ENCODE peak calls at places on chromosome 22, in eight cellular contexts. One of them, this sample, is unnamed.

GRCh38 chr22:44000123-44000522 is 24.0 kb upstream of the PARVB start:
- DNase-seq in dorsolateral prefrontal cortex: no peak
- DNase-seq in left ventricle myocardium inferior: no peak
- DNase-seq in A549: no peak
- DNase-seq in CD4-positive, alpha-beta memory T cell: no peak
- DNase-seq in GM23248: no peak
- DNase-seq in pancreas: no peak
- DNase-seq in cardiac muscle cell: no peak
- DNase-seq in this sample: no peak

GRCh38 chr22:28925916-28926315 is 42.5 kb downstream of the ZNRF3 start:
- DNase-seq in dorsolateral prefrontal cortex: no peak
- DNase-seq in left ventricle myocardium inferior: no peak
- DNase-seq in A549: no peak
- DNase-seq in CD4-positive, alpha-beta memory T cell: no peak
- DNase-seq in GM23248: no peak
- DNase-seq in pancreas: no peak
- DNase-seq in cardiac muscle cell: no peak
- DNase-seq in this sample: no peak

GRCh38 chr22:30602049-30602448 is 4.9 kb upstream of the TCN2 start:
- DNase-seq in dorsolateral prefrontal cortex: no peak
- DNase-seq in left ventricle myocardium inferior: no peak
- DNase-seq in A549: no peak
- DNase-seq in CD4-positive, alpha-beta memory T cell: no peak
- DNase-seq in GM23248: peak
- DNase-seq in pancreas: no peak
- DNase-seq in cardiac muscle cell: peak
- DNase-seq in this sample: no peak

GRCh38 chr22:45602824-45603301 is 68.8 kb upstream of the ATXN10 start:
- DNase-seq in dorsolateral prefrontal cortex: no peak
- DNase-seq in left ventricle myocardium inferior: no peak
- DNase-seq in A549: no peak
- DNase-seq in CD4-positive, alpha-beta memory T cell: no peak
- DNase-seq in GM23248: peak
- DNase-seq in pancreas: peak
- DNase-seq in cardiac muscle cell: peak
- DNase-seq in this sample: no peak

GRCh38 chr22:44918166-44918924 is 91.5 kb downstream of the PHF21B start:
- DNase-seq in dorsolateral prefrontal cortex: peak
- DNase-seq in left ventricle myocardium inferior: peak
- DNase-seq in A549: no peak
- DNase-seq in CD4-positive, alpha-beta memory T cell: no peak
- DNase-seq in GM23248: no peak
- DNase-seq in pancreas: no peak
- DNase-seq in cardiac muscle cell: no peak
- DNase-seq in this sample: no peak

GRCh38 chr22:25097006-25097405 is 102.7 kb upstream of the CRYBB3 start:
- DNase-seq in dorsolateral prefrontal cortex: no peak
- DNase-seq in left ventricle myocardium inferior: no peak
- DNase-seq in A549: no peak
- DNase-seq in CD4-positive, alpha-beta memory T cell: no peak
- DNase-seq in GM23248: no peak
- DNase-seq in pancreas: no peak
- DNase-seq in cardiac muscle cell: no peak
- DNase-seq in this sample: no peak

GRCh38 chr22:36048911-36049677 is 20.5 kb upstream of the RBFOX2 start:
- DNase-seq in dorsolateral prefrontal cortex: no peak
- DNase-seq in left ventricle myocardium inferior: no peak
- DNase-seq in A549: no peak
- DNase-seq in CD4-positive, alpha-beta memory T cell: no peak
- DNase-seq in GM23248: peak
- DNase-seq in pancreas: no peak
- DNase-seq in cardiac muscle cell: peak
- DNase-seq in this sample: no peak

GRCh38 chr22:50192056-50192824 is 6.5 kb downstream of the TRABD start:
- DNase-seq in dorsolateral prefrontal cortex: no peak
- DNase-seq in left ventricle myocardium inferior: no peak
- DNase-seq in A549: no peak
- DNase-seq in CD4-positive, alpha-beta memory T cell: peak
- DNase-seq in GM23248: peak
- DNase-seq in pancreas: peak
- DNase-seq in cardiac muscle cell: no peak
- DNase-seq in this sample: no peak

GRCh38 chr22:38049812-38050619 is 7.2 kb upstream of the PICK1 start:
- DNase-seq in dorsolateral prefrontal cortex: peak
- DNase-seq in left ventricle myocardium inferior: no peak
- DNase-seq in A549: no peak
- DNase-seq in CD4-positive, alpha-beta memory T cell: no peak
- DNase-seq in GM23248: no peak
- DNase-seq in pancreas: peak
- DNase-seq in cardiac muscle cell: no peak
- DNase-seq in this sample: no peak

GRCh38 chr22:38051900-38052862 is 5.0 kb upstream of the PICK1 start:
- DNase-seq in dorsolateral prefrontal cortex: peak
- DNase-seq in left ventricle myocardium inferior: peak
- DNase-seq in A549: peak
- DNase-seq in CD4-positive, alpha-beta memory T cell: peak
- DNase-seq in GM23248: peak
- DNase-seq in pancreas: peak
- DNase-seq in cardiac muscle cell: peak
- DNase-seq in this sample: peak

GRCh38 chr22:38051261-38051660 is 5.9 kb upstream of the PICK1 start:
- DNase-seq in dorsolateral prefrontal cortex: no peak
- DNase-seq in left ventricle myocardium inferior: no peak
- DNase-seq in A549: no peak
- DNase-seq in CD4-positive, alpha-beta memory T cell: no peak
- DNase-seq in GM23248: no peak
- DNase-seq in pancreas: peak
- DNase-seq in cardiac muscle cell: no peak
- DNase-seq in this sample: no peak

GRCh38 chr22:38046070-38046748 is 11.0 kb upstream of the PICK1 start:
- DNase-seq in dorsolateral prefrontal cortex: no peak
- DNase-seq in left ventricle myocardium inferior: no peak
- DNase-seq in A549: no peak
- DNase-seq in CD4-positive, alpha-beta memory T cell: no peak
- DNase-seq in GM23248: no peak
- DNase-seq in pancreas: peak
- DNase-seq in cardiac muscle cell: no peak
- DNase-seq in this sample: no peak

DNA sequence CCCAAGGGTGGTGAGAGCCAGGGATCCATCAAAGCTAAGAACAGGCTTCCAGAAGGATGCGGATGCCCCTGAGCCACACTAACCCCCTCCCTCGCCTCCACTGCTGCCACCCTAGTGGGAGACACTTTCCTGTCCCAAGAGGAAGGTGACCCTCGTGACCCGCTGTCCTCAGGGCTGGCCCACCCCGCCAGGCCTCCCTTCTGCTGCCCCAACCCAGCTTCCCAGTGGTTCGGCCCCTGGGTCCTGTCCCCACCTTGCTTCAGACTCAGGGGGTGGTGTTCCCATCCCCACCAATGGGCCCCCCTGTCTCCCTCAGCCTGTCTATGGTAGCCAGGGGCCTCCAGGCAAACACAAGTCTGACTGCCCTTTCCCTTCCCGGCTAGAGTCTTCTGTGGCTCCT is 6.5 kb upstream of the PICK1 start:
- DNase-seq in dorsolateral prefrontal cortex: no peak
- DNase-seq in left ventricle myocardium inferior: no peak
- DNase-seq in A549: no peak
- DNase-seq in CD4-positive, alpha-beta memory T cell: no peak
- DNase-seq in GM23248: no peak
- DNase-seq in pancreas: peak
- DNase-seq in cardiac muscle cell: no peak
- DNase-seq in this sample: no peak
- H3K27ac ChIP-seq in dorsolateral prefrontal cortex: peak
- H3K27ac ChIP-seq in left ventricle myocardium inferior: no peak
- H3K27ac ChIP-seq in A549: no peak
- H3K27ac ChIP-seq in CD4-positive, alpha-beta memory T cell: no peak
- H3K27ac ChIP-seq in GM23248: no peak
- H3K27ac ChIP-seq in pancreas: no peak
- H3K27ac ChIP-seq in cardiac muscle cell: no peak
- H3K27ac ChIP-seq in this sample: no peak

DNA sequence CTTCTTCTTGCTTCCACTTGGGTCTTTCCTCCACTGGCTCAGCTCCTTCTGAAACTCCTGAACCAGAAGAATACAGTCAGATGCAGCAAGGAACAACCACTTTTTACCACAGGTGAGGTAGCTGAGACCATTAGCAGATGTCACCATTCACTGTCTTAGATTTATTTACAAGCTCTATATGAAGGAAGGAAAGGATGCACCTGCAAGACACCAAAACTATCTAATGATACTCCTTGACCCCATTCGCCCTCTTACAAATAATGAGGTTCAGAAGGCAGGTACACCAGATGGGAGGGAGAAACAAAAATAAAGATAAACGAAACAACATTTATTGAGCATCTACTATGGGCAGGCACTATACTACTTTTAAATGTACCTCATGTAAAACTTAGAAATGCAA is 10.3 kb downstream of the TFIP11 start:
- DNase-seq in dorsolateral prefrontal cortex: no peak
- DNase-seq in left ventricle myocardium inferior: no peak
- DNase-seq in A549: no peak
- DNase-seq in CD4-positive, alpha-beta memory T cell: no peak
- DNase-seq in GM23248: no peak
- DNase-seq in pancreas: no peak
- DNase-seq in cardiac muscle cell: no peak
- DNase-seq in this sample: no peak
- H3K27ac ChIP-seq in dorsolateral prefrontal cortex: no peak
- H3K27ac ChIP-seq in left ventricle myocardium inferior: no peak
- H3K27ac ChIP-seq in A549: no peak
- H3K27ac ChIP-seq in CD4-positive, alpha-beta memory T cell: no peak
- H3K27ac ChIP-seq in GM23248: no peak
- H3K27ac ChIP-seq in pancreas: no peak
- H3K27ac ChIP-seq in cardiac muscle cell: no peak
- H3K27ac ChIP-seq in this sample: no peak

GRCh38 chr22:38755911-38756532 is at the start of gene SUN2:
- DNase-seq in dorsolateral prefrontal cortex: peak
- DNase-seq in left ventricle myocardium inferior: peak
- DNase-seq in A549: peak
- DNase-seq in CD4-positive, alpha-beta memory T cell: peak
- DNase-seq in GM23248: peak
- DNase-seq in pancreas: peak
- DNase-seq in cardiac muscle cell: peak
- DNase-seq in this sample: peak
- H3K27ac ChIP-seq in dorsolateral prefrontal cortex: peak
- H3K27ac ChIP-seq in left ventricle myocardium inferior: peak
- H3K27ac ChIP-seq in A549: peak
- H3K27ac ChIP-seq in CD4-positive, alpha-beta memory T cell: peak
- H3K27ac ChIP-seq in GM23248: peak
- H3K27ac ChIP-seq in pancreas: peak
- H3K27ac ChIP-seq in cardiac muscle cell: peak
- H3K27ac ChIP-seq in this sample: peak

GRCh38 chr22:19758896-19759458 is 1.6 kb upstream of the TBX1 start:
- DNase-seq in dorsolateral prefrontal cortex: no peak
- DNase-seq in left ventricle myocardium inferior: no peak
- DNase-seq in A549: no peak
- DNase-seq in CD4-positive, alpha-beta memory T cell: no peak
- DNase-seq in GM23248: no peak
- DNase-seq in pancreas: peak
- DNase-seq in cardiac muscle cell: no peak
- DNase-seq in this sample: no peak
- H3K27ac ChIP-seq in dorsolateral prefrontal cortex: no peak
- H3K27ac ChIP-seq in left ventricle myocardium inferior: no peak
- H3K27ac ChIP-seq in A549: no peak
- H3K27ac ChIP-seq in CD4-positive, alpha-beta memory T cell: no peak
- H3K27ac ChIP-seq in GM23248: no peak
- H3K27ac ChIP-seq in pancreas: no peak
- H3K27ac ChIP-seq in cardiac muscle cell: no peak
- H3K27ac ChIP-seq in this sample: no peak

GRCh38 chr22:37862570-37863325 is 13.5 kb downstream of the EIF3L start:
- DNase-seq in dorsolateral prefrontal cortex: no peak
- DNase-seq in left ventricle myocardium inferior: no peak
- DNase-seq in A549: no peak
- DNase-seq in CD4-positive, alpha-beta memory T cell: no peak
- DNase-seq in GM23248: peak
- DNase-seq in pancreas: no peak
- DNase-seq in cardiac muscle cell: no peak
- DNase-seq in this sample: no peak
- H3K27ac ChIP-seq in dorsolateral prefrontal cortex: no peak
- H3K27ac ChIP-seq in left ventricle myocardium inferior: peak
- H3K27ac ChIP-seq in A549: no peak
- H3K27ac ChIP-seq in CD4-positive, alpha-beta memory T cell: no peak
- H3K27ac ChIP-seq in GM23248: peak
- H3K27ac ChIP-seq in pancreas: peak
- H3K27ac ChIP-seq in cardiac muscle cell: peak
- H3K27ac ChIP-seq in this sample: no peak

GRCh38 chr22:22040908-22041307 is 58.3 kb upstream of the TOP3B start:
- DNase-seq in dorsolateral prefrontal cortex: no peak
- DNase-seq in left ventricle myocardium inferior: no peak
- DNase-seq in A549: no peak
- DNase-seq in CD4-positive, alpha-beta memory T cell: no peak
- DNase-seq in GM23248: no peak
- DNase-seq in pancreas: no peak
- DNase-seq in cardiac muscle cell: no peak
- DNase-seq in this sample: no peak

GRCh38 chr22:22042009-22042408 is 59.4 kb upstream of the TOP3B start:
- DNase-seq in dorsolateral prefrontal cortex: no peak
- DNase-seq in left ventricle myocardium inferior: no peak
- DNase-seq in A549: no peak
- DNase-seq in CD4-positive, alpha-beta memory T cell: no peak
- DNase-seq in GM23248: no peak
- DNase-seq in pancreas: no peak
- DNase-seq in cardiac muscle cell: no peak
- DNase-seq in this sample: no peak

GRCh38 chr22:22044153-22044552 is 61.6 kb upstream of the TOP3B start:
- DNase-seq in dorsolateral prefrontal cortex: no peak
- DNase-seq in left ventricle myocardium inferior: no peak
- DNase-seq in A549: no peak
- DNase-seq in CD4-positive, alpha-beta memory T cell: no peak
- DNase-seq in GM23248: no peak
- DNase-seq in pancreas: no peak
- DNase-seq in cardiac muscle cell: no peak
- DNase-seq in this sample: no peak

GRCh38 chr22:22043296-22044078 is 60.9 kb upstream of the TOP3B start:
- DNase-seq in dorsolateral prefrontal cortex: no peak
- DNase-seq in left ventricle myocardium inferior: no peak
- DNase-seq in A549: no peak
- DNase-seq in CD4-positive, alpha-beta memory T cell: no peak
- DNase-seq in GM23248: no peak
- DNase-seq in pancreas: no peak
- DNase-seq in cardiac muscle cell: no peak
- DNase-seq in this sample: no peak

GRCh38 chr22:22042599-22043295 is 60.2 kb upstream of the TOP3B start:
- DNase-seq in dorsolateral prefrontal cortex: no peak
- DNase-seq in left ventricle myocardium inferior: no peak
- DNase-seq in A549: no peak
- DNase-seq in CD4-positive, alpha-beta memory T cell: no peak
- DNase-seq in GM23248: no peak
- DNase-seq in pancreas: no peak
- DNase-seq in cardiac muscle cell: no peak
- DNase-seq in this sample: no peak
- H3K27ac ChIP-seq in dorsolateral prefrontal cortex: no peak
- H3K27ac ChIP-seq in left ventricle myocardium inferior: no peak
- H3K27ac ChIP-seq in A549: no peak
- H3K27ac ChIP-seq in CD4-positive, alpha-beta memory T cell: no peak
- H3K27ac ChIP-seq in GM23248: no peak
- H3K27ac ChIP-seq in pancreas: no peak
- H3K27ac ChIP-seq in cardiac muscle cell: no peak
- H3K27ac ChIP-seq in this sample: no peak

GRCh38 chr22:18062421-18062820 is 15.4 kb upstream of the PEX26 start:
- DNase-seq in dorsolateral prefrontal cortex: no peak
- DNase-seq in left ventricle myocardium inferior: no peak
- DNase-seq in A549: no peak
- DNase-seq in CD4-positive, alpha-beta memory T cell: no peak
- DNase-seq in GM23248: no peak
- DNase-seq in pancreas: no peak
- DNase-seq in cardiac muscle cell: no peak
- DNase-seq in this sample: no peak
- H3K27ac ChIP-seq in dorsolateral prefrontal cortex: no peak
- H3K27ac ChIP-seq in left ventricle myocardium inferior: no peak
- H3K27ac ChIP-seq in A549: peak
- H3K27ac ChIP-seq in CD4-positive, alpha-beta memory T cell: no peak
- H3K27ac ChIP-seq in GM23248: no peak
- H3K27ac ChIP-seq in pancreas: peak
- H3K27ac ChIP-seq in cardiac muscle cell: no peak
- H3K27ac ChIP-seq in this sample: no peak

This sample was measured in CD4-positive, alpha-beta T cell.